ENCODE peak calls at places on chromosomes 12 and 14, in seven cellular contexts. W is stimulated activated CD8-positive, alpha-beta memory T cell treated with anti-CD3 and anti-CD28 coated beads, Interleukin-12 subunit alpha, Interleukin-12 subunit beta, amount 100 ng/mL, for 4 hours; C is activated T-helper 1 cell treated with Interleukin-2 at 50 U/mL for 16 hours; Y is lung; U is adipocyte; B is NCI-H82; N is transverse colon. F is an unnamed sample.

GRCh38 chr12:95848575-95849388 is 10.0 kb upstream of the SNRPF start:
- DNase-seq in W (no peak), C (no peak), Y (peak), U (peak), B (peak), N (peak), F (peak)

GRCh38 chr12:112977641-112978040 is 678 bp upstream of the OAS2 start:
- DNase-seq in W (no peak), C (no peak), Y (no peak), U (no peak), B (no peak), N (no peak), F (no peak)

GRCh38 chr12:121773011-121773777 is 20.3 kb downstream of the RHOF start:
- DNase-seq in W (peak), C (peak), Y (peak), U (peak), B (peak), N (peak), F (no peak)

GRCh38 chr14:96104469-96105057 is 65.4 kb downstream of the C14orf132 start:
- DNase-seq in W (no peak), C (no peak), Y (peak), U (peak), B (peak), N (peak), F (peak)

GRCh38 chr14:72590577-72590976 is 303.3 kb downstream of the DPF3 start:
- DNase-seq in W (no peak), C (no peak), Y (no peak), U (no peak), B (no peak), N (no peak), F (no peak)

GRCh38 chr12:107775093-107775721 is 703 bp downstream of the ASCL4 start:
- DNase-seq in W (no peak), C (no peak), Y (no peak), U (no peak), B (peak), N (no peak), F (no peak)

GRCh38 chr12:28446031-28446430 is 255.8 kb downstream of the CCDC91 start:
- DNase-seq in W (no peak), C (no peak), Y (no peak), U (peak), B (no peak), N (no peak), F (no peak)

GRCh38 chr12:46386877-46387629 is 14.5 kb upstream of the SLC38A2 start:
- DNase-seq in W (no peak), C (no peak), Y (no peak), U (peak), B (peak), N (peak), F (no peak)

GRCh38 chr12:3244219-3244750 is 167.1 kb downstream of the TSPAN9 start:
- DNase-seq in W (no peak), C (no peak), Y (no peak), U (no peak), B (peak), N (no peak), F (no peak)

GRCh38 chr12:84955298-84955697 is 42.7 kb upstream of the SLC6A15 start:
- DNase-seq in W (no peak), C (no peak), Y (no peak), U (peak), B (no peak), N (no peak), F (no peak)

GRCh38 chr12:45644521-45644920 is 85.0 kb upstream of the ARID2 start:
- DNase-seq in W (no peak), C (no peak), Y (no peak), U (peak), B (no peak), N (no peak), F (no peak)

GRCh38 chr12:1907652-1908611 is 10.5 kb downstream of the CACNA2D4 start:
- DNase-seq in W (no peak), C (no peak), Y (peak), U (no peak), B (no peak), N (peak), F (no peak)

GRCh38 chr14:50619569-50620141 is 48.5 kb downstream of the SAV1 start:
- DNase-seq in W (no peak), C (no peak), Y (no peak), U (peak), B (peak), N (no peak), F (no peak)

GRCh38 chr12:81206425-81206824 is 128.5 kb downstream of the ACSS3 start:
- DNase-seq in W (no peak), C (no peak), Y (no peak), U (no peak), B (peak), N (no peak), F (no peak)

GRCh38 chr12:18646307-18646706 is 91.5 kb downstream of the PLCZ1 start:
- DNase-seq in W (no peak), C (no peak), Y (no peak), U (no peak), B (no peak), N (no peak), F (no peak)

GRCh38 chr12:18261273-18261672 is at the start of gene PIK3C2G:
- DNase-seq in W (no peak), C (no peak), Y (no peak), U (no peak), B (no peak), N (no peak), F (no peak)

GRCh38 chr14:21525571-21525970 is 575 bp downstream of the SALL2 start:
- DNase-seq in W (no peak), C (no peak), Y (no peak), U (peak), B (peak), N (no peak), F (no peak)

GRCh38 chr12:67991158-67991557 is 1.9 kb downstream of the IFNG-AS1 start:
- DNase-seq in W (peak), C (peak), Y (no peak), U (no peak), B (peak), N (peak), F (no peak)

GRCh38 chr12:45254254-45254653 is 38.4 kb downstream of the ANO6 start:
- DNase-seq in W (no peak), C (no peak), Y (no peak), U (no peak), B (no peak), N (no peak), F (no peak)

GRCh38 chr14:56331815-56332214 is 213.6 kb downstream of the PELI2 start:
- DNase-seq in W (no peak), C (no peak), Y (no peak), U (no peak), B (peak), N (no peak), F (no peak)

GRCh38 chr12:80655751-80656150 is 51.7 kb upstream of the MYF6 start:
- DNase-seq in W (no peak), C (no peak), Y (no peak), U (peak), B (no peak), N (no peak), F (no peak)

GRCh38 chr12:131102991-131103609 is 149.4 kb downstream of the ADGRD1 start:
- DNase-seq in W (no peak), C (no peak), Y (no peak), U (no peak), B (peak), N (peak), F (no peak)

GRCh38 chr12:84767079-84767478 is 145.5 kb downstream of the SLC6A15 start:
- DNase-seq in W (no peak), C (no peak), Y (no peak), U (no peak), B (no peak), N (no peak), F (no peak)

GRCh38 chr12:1934831-1935230 is 16.4 kb upstream of the CACNA2D4 start:
- DNase-seq in W (no peak), C (no peak), Y (no peak), U (no peak), B (no peak), N (no peak), F (no peak)

GRCh38 chr14:62409185-62409584 is 636.1 kb downstream of the KCNH5 start:
- DNase-seq in W (no peak), C (no peak), Y (no peak), U (peak), B (no peak), N (no peak), F (no peak)

GRCh38 chr14:78902010-78902623 is 731.9 kb downstream of the NRXN3 start:
- DNase-seq in W (no peak), C (no peak), Y (no peak), U (peak), B (peak), N (peak), F (no peak)

GRCh38 chr14:38553586-38553985 is 297.7 kb upstream of the CLEC14A start:
- DNase-seq in W (no peak), C (no peak), Y (no peak), U (peak), B (no peak), N (no peak), F (peak)

GRCh38 chr14:80927385-80927989 is 14.1 kb downstream of the CEP128 start:
- DNase-seq in W (no peak), C (no peak), Y (no peak), U (no peak), B (peak), N (no peak), F (no peak)

GRCh38 chr12:114623737-114624136 is 60.2 kb downstream of the TBX3 start:
- DNase-seq in W (no peak), C (no peak), Y (no peak), U (no peak), B (no peak), N (no peak), F (no peak)

GRCh38 chr14:90717916-90718315 is 98.3 kb downstream of the TTC7B start:
- DNase-seq in W (no peak), C (no peak), Y (no peak), U (peak), B (no peak), N (no peak), F (no peak)